ENCODE peak calls at places on chromosomes 3 and 15, in eight cellular contexts. Y, Z, L, U, T, G, N and Q are unnamed samples.

GRCh38 chr3:96813820-96814580 is 394 bp upstream of the EPHA6 start:
- DNase-seq in Y (peak), Z (peak), L (peak), U (peak), T (peak), G (peak), N (no peak), Q (peak)

GRCh38 chr3:151452346-151452745 is 8.5 kb downstream of the IGSF10 start:
- DNase-seq in Y (no peak), Z (no peak), L (no peak), U (no peak), T (no peak), G (no peak), N (no peak), Q (no peak)

GRCh38 chr3:159168788-159169187 is 366.9 kb downstream of the MFSD1 start:
- DNase-seq in Y (no peak), Z (no peak), L (no peak), U (no peak), T (no peak), G (no peak), N (no peak), Q (no peak)

GRCh38 chr15:38886315-38887163 is 321.9 kb upstream of the RASGRP1 start:
- DNase-seq in Y (no peak), Z (peak), L (no peak), U (no peak), T (peak), G (no peak), N (no peak), Q (no peak)

GRCh38 chr3:33716227-33716626 is 1.8 kb downstream of the CLASP2 start:
- DNase-seq in Y (no peak), Z (no peak), L (no peak), U (no peak), T (no peak), G (no peak), N (no peak), Q (no peak)

GRCh38 chr3:152100491-152101086 is 168.1 kb upstream of the MBNL1 start:
- DNase-seq in Y (no peak), Z (no peak), L (no peak), U (peak), T (no peak), G (no peak), N (no peak), Q (peak)

GRCh38 chr3:33482126-33482525 is 41.9 kb upstream of the UBP1 start:
- DNase-seq in Y (no peak), Z (peak), L (no peak), U (no peak), T (no peak), G (no peak), N (no peak), Q (no peak)

GRCh38 chr3:172110127-172110779 is 70.9 kb downstream of the FNDC3B start:
- DNase-seq in Y (no peak), Z (no peak), L (no peak), U (no peak), T (no peak), G (no peak), N (no peak), Q (no peak)

GRCh38 chr15:63104727-63105126 is 16.9 kb upstream of the LACTB start:
- DNase-seq in Y (no peak), Z (peak), L (no peak), U (no peak), T (no peak), G (no peak), N (no peak), Q (no peak)

GRCh38 chr3:152745677-152746076 is 89.3 kb upstream of the P2RY1 start:
- DNase-seq in Y (no peak), Z (no peak), L (no peak), U (no peak), T (no peak), G (no peak), N (no peak), Q (no peak)

GRCh38 chr3:58665410-58665809 is 1.2 kb downstream of the FAM3D start:
- DNase-seq in Y (no peak), Z (no peak), L (no peak), U (no peak), T (no peak), G (no peak), N (no peak), Q (no peak)

GRCh38 chr3:48301020-48301813 is 32.2 kb downstream of the SPINK8 start:
- DNase-seq in Y (peak), Z (peak), L (peak), U (peak), T (peak), G (peak), N (peak), Q (peak)
- TF ChIP-seq CTCF in Y (no peak), Z (no peak), L (no peak), U (no peak), T (no peak), G (no peak), N (no peak), Q (no peak)

DNA sequence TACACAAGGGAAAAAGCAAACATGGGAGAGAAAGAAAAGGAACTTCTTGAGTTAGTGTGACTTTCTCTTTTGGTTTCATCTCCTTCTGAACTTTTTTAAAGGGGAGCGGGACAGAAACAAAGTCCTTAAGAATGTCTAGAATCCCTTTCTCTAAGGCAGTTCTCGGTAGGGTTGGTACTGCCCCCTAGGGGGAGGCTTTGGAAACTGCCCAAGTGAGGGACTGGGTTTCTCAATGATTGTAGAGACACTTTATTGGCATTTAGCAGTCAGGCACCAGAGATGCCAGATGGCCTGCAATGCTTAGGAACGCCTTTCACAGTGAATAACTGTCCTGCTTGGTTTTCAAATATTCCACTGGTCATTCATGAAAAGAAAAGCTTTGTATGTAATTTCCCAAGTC is 172.6 kb downstream of the WDR72 start:
- DNase-seq in Y (peak), Z (peak), L (peak), U (peak), T (peak), G (no peak), N (peak), Q (peak)
- TF ChIP-seq CTCF in Y (no peak), Z (no peak), L (peak), U (peak), T (peak), G (no peak), N (no peak), Q (peak)

GRCh38 chr3:188884299-188885043 is 287.3 kb upstream of the TPRG1 start:
- DNase-seq in Y (no peak), Z (peak), L (no peak), U (no peak), T (no peak), G (no peak), N (no peak), Q (no peak)
- TF ChIP-seq CTCF in Y (no peak), Z (no peak), L (no peak), U (no peak), T (no peak), G (no peak), N (no peak), Q (no peak)

GRCh38 chr15:73686781-73687256 is 2.6 kb downstream of the CD276 start:
- DNase-seq in Y (no peak), Z (peak), L (no peak), U (no peak), T (no peak), G (no peak), N (no peak), Q (no peak)

GRCh38 chr15:73688455-73688854 is 4.3 kb downstream of the CD276 start:
- DNase-seq in Y (no peak), Z (no peak), L (no peak), U (no peak), T (no peak), G (peak), N (no peak), Q (no peak)

GRCh38 chr15:73694419-73694818 is 10.2 kb downstream of the CD276 start:
- DNase-seq in Y (no peak), Z (no peak), L (no peak), U (no peak), T (no peak), G (peak), N (no peak), Q (no peak)

GRCh38 chr15:73695773-73696640 is 11.8 kb downstream of the CD276 start:
- DNase-seq in Y (no peak), Z (no peak), L (no peak), U (no peak), T (no peak), G (peak), N (no peak), Q (no peak)

DNA sequence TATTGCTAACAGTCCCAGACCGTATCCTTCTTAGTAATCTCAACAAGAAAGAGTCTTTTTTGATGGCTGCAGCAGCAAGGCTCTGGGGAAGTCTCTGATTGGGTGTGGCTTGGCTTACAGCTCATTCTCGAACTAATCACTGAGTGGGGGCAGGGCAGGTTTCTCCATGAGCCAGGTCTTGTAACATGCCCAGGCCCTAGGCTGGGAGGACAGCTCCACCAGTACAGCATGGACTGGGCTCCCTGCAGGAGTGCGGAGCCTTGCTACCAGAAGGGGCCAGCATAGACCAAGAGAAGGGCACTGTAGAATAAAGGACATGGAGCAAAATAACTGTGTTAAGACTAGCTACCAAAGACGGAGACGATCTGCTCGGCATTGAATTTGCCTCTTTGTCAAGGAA is 7.2 kb downstream of the CD276 start:
- DNase-seq in Y (no peak), Z (peak), L (no peak), U (no peak), T (no peak), G (peak), N (no peak), Q (no peak)
- TF ChIP-seq CTCF in Y (no peak), Z (peak), L (no peak), U (no peak), T (no peak), G (no peak), N (no peak), Q (no peak)

DNA sequence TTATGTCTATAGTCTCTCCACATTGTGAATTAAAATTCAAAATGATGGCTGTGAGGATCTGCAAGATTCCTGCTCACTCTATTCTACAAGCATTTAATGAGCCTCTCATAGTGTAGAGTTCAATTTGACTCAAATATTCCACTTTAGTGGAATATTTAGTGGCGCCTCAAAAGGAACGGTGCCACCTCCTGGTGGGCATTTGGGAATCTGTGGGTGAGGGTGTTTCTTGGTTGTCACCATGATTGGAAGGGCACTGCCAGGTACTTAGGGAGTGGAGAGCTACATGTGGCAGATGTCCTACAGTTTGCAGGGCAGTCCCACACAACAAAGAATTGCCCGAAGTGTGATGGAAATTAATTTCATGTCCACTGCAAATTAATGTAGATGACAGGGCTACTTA is 21.5 kb upstream of the KCNMB3 start:
- DNase-seq in Y (no peak), Z (peak), L (no peak), U (no peak), T (no peak), G (no peak), N (no peak), Q (peak)
- TF ChIP-seq CTCF in Y (no peak), Z (peak), L (no peak), U (peak), T (peak), G (peak), N (no peak), Q (peak)